ENCODE peak calls at places on chromosomes 3 and 15, in eight cellular contexts. K is spleen, C is esophagus squamous epithelium, S is testis, B is BE2C, U is aorta, T is bronchial epithelial cell, G is tibial artery. I is an unnamed sample.

GRCh38 chr3:125075738-125076137 is 19.9 kb upstream of the HEG1 start:
- DNase-seq in C (no peak), K (no peak), B (no peak), S (no peak), G (no peak), T (no peak), U (no peak), I (peak; percentile 45)

GRCh38 chr3:120791958-120792357 is 49.4 kb downstream of the GTF2E1 start:
- DNase-seq in U (no peak), G (no peak), B (no peak), C (no peak), K (no peak), T (peak; percentile 60), S (no peak), I (no peak)

GRCh38 chr15:89143503-89144162 is 55.4 kb downstream of the ABHD2 start:
- DNase-seq in S (no peak), G (peak; percentile 64), C (no peak), T (peak; percentile 37), U (no peak), K (no peak), B (no peak), I (no peak)

GRCh38 chr3:64023187-64023860 is at the start of gene PSMD6:
- DNase-seq in U (peak; percentile 91), S (peak; percentile 91), G (peak; percentile 89), T (peak; percentile 67), C (peak; percentile 36), K (peak; percentile 99), B (peak; percentile 92), I (peak; percentile 91)

GRCh38 chr3:25854635-25855034 is 64.7 kb downstream of the OXSM start:
- DNase-seq in G (no peak), C (no peak), U (no peak), T (peak; percentile 72), B (no peak), S (no peak), K (no peak), I (no peak)

GRCh38 chr3:141853146-141853690 is 23.2 kb upstream of the ATP1B3 start:
- DNase-seq in B (no peak), G (no peak), C (no peak), U (no peak), K (no peak), S (no peak), T (no peak), I (no peak)

GRCh38 chr3:121295966-121296365 is 249.8 kb downstream of the POLQ start:
- DNase-seq in C (no peak), G (no peak), T (peak; percentile 21), B (no peak), K (no peak), S (no peak), U (no peak), I (no peak)

GRCh38 chr3:124542483-124542882 is 187.8 kb upstream of the UMPS start:
- DNase-seq in C (no peak), T (no peak), G (no peak), U (no peak), K (no peak), B (no peak), S (no peak), I (no peak)

GRCh38 chr3:63970596-63971468 is 52.5 kb downstream of the PSMD6 start:
- DNase-seq in B (no peak), S (no peak), K (no peak), U (no peak), C (no peak), G (no peak), T (no peak), I (no peak)

GRCh38 chr15:30924353-30924752 is 20.6 kb downstream of the FAN1 start:
- DNase-seq in G (no peak), S (no peak), B (no peak), U (no peak), K (no peak), C (no peak), T (no peak), I (no peak)

GRCh38 chr15:61750271-61751084 is 309.8 kb downstream of the VPS13C start:
- DNase-seq in C (no peak), S (no peak), U (no peak), T (peak; percentile 29), G (no peak), B (peak; percentile 25), K (no peak), I (no peak)

GRCh38 chr15:70508561-70509281 is 254.6 kb downstream of the UACA start:
- DNase-seq in S (no peak), U (peak; percentile 72), T (peak; percentile 95), C (no peak), K (peak; percentile 57), B (no peak), G (no peak), I (no peak)

GRCh38 chr15:69755571-69756310 is 303.1 kb downstream of the RPLP1 start:
- DNase-seq in K (peak; percentile 89), U (no peak), C (no peak), T (no peak), G (no peak), B (no peak), S (no peak), I (no peak)

GRCh38 chr3:52277071-52277964 is 1.1 kb downstream of the WDR82 start:
- DNase-seq in G (peak; percentile 87), T (peak; percentile 25), C (no peak), U (peak; percentile 89), S (peak; percentile 89), K (peak; percentile 93), B (peak; percentile 72), I (peak; percentile 26)

GRCh38 chr3:58471025-58471887 is 20.6 kb upstream of the KCTD6 start:
- DNase-seq in U (no peak), S (no peak), G (no peak), K (no peak), B (no peak), C (no peak), T (peak; percentile 98), I (peak; percentile 76)

GRCh38 chr3:161028485-161029018 is 76.6 kb downstream of the B3GALNT1 start:
- DNase-seq in G (no peak), U (no peak), C (no peak), K (no peak), S (no peak), T (no peak), B (no peak), I (no peak)

GRCh38 chr15:48392356-48392755 is 61.1 kb downstream of the DUT start:
- DNase-seq in K (no peak), S (peak; percentile 75), G (peak; percentile 77), U (peak; percentile 64), T (no peak), C (no peak), B (no peak), I (no peak)

GRCh38 chr15:44193651-44194396 is 1.2 kb downstream of the FRMD5 start:
- DNase-seq in G (no peak), B (peak; percentile 64), S (peak; percentile 48), T (peak; percentile 28), K (no peak), U (no peak), C (no peak), I (no peak)
- H3K4me3 ChIP-seq in G (peak overlapping the region; percentile 43), B (peak overlapping the region; percentile 83), S (peak overlapping the region; percentile 74), T (peak overlapping the region; percentile 63), K (peak overlapping the region; percentile 65), U (peak overlapping the region; percentile 42), C (peak overlapping the region; percentile 64), I (peak overlapping the region; percentile 76)

DNA sequence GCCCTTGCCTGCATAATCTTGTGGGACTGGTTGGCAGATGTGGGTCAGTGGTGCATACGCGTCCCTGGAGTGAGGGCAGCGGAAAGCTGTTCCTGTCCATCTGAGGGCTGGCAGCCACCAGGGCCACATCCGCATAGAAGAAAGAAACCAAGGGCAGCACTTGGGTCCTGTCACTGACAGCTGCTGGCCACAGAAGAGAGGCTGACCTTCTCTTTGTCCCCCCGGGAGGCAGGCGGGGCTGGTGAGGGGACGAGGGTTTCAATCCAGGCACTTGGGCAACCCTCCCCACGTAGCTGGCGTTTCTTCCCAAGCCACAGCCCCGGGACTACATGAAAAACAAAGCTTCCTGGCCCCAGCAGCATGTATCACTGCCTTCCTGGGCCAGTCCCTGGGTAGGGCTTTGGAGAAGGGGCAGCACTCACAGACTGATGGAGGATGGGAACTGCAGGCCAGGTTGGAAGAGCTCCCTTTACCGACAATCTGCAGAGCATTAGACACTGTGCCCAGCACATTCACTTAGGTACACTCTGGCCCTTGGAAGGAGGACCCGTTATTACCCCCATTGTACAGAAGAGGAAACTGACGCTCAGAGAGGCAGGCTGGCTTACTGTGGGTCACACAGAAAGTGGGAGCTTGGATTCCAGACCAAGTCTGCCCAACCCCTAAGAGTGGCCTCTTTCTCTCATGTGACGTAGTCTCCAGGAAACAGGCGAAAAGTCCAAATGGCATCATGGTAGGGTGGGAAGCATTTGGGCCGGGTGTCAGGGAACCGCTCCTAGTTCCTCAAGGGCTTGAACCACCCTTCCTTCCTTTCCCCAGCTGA is 78.8 kb upstream of the SLC6A6 start:
- DNase-seq in C (no peak), U (no peak), T (no peak), B (no peak), S (no peak), K (peak; percentile 84), G (peak; percentile 31), I (no peak)
- H3K4me3 ChIP-seq in C (no peak overlapping the region), U (no peak overlapping the region), T (no peak overlapping the region), B (no peak overlapping the region), S (no peak overlapping the region), K (no peak overlapping the region), G (no peak overlapping the region), I (no peak overlapping the region)

GRCh38 chr3:16313955-16314645 is 49.1 kb downstream of the OXNAD1 start:
- DNase-seq in S (no peak), U (no peak), T (no peak), K (no peak), B (no peak), G (no peak), C (no peak), I (no peak)
- H3K4me3 ChIP-seq in S (no peak overlapping the region), U (no peak overlapping the region), T (no peak overlapping the region), K (no peak overlapping the region), B (no peak overlapping the region), G (no peak overlapping the region), C (no peak overlapping the region), I (no peak overlapping the region)

DNA sequence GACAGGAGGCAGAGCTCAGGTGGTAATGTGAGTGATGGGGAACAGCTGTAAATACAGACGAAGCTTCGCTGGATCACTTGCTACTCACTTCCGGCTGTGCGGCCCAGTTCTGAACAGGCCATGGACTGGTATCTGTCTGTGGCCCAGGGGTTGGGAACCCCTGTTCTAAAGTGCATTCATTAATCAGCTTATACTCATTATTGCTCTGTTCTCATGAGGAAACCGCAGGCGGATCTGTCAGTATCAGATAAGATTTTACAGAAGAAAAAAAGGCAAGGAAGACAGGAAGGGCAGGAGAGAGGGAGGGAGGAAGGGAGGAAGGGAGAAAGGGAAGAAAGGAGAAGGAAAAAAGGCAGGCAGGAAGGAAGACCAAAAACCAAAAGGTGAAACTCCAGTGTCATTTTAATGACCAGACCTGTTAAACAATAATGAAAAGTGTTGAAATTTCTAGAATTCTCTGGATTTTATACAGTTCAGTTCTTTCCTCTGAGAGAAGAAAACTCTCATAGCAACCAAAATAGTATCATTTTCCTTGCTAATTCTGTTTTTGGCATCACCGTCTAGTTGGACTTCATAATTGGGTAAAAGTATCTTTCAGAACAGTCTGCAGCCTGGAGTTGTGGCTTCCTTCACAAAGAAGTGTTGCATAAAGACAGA is 128.0 kb upstream of the PROK2 start:
- DNase-seq in U (no peak), S (no peak), T (no peak), K (no peak), C (no peak), G (no peak), B (peak; percentile 23), I (no peak)
- H3K4me3 ChIP-seq in U (no peak overlapping the region), S (no peak overlapping the region), T (no peak overlapping the region), K (no peak overlapping the region), C (no peak overlapping the region), G (no peak overlapping the region), B (no peak overlapping the region), I (no peak overlapping the region)

GRCh38 chr3:156290917-156291268 is 170.5 kb downstream of the KCNAB1 start:
- DNase-seq in C (no peak), S (no peak), U (no peak), G (no peak), T (no peak), B (no peak), K (no peak), I (no peak)
- H3K4me3 ChIP-seq in C (peak overlapping the region; percentile 55), S (peak overlapping the region; percentile 43), U (peak overlapping the region; percentile 45), G (peak overlapping the region; percentile 40), T (no peak overlapping the region), B (peak overlapping the region; percentile 71), K (peak overlapping the region; percentile 19), I (peak overlapping the region; percentile 28)